ENCODE peak calls at places on chromosomes 4 and X, in five cellular contexts. One of them, this sample, is unnamed.

GRCh38 chr4:71456841-71457240 is 118.0 kb downstream of the SLC4A4 start:
- DNase-seq in epithelial cell of esophagus: peak
- DNase-seq in fibroblast of pulmonary artery: peak
- DNase-seq in BJ: peak
- DNase-seq in HepG2: peak
- DNase-seq in this sample: no peak

GRCh38 chrX:45232139-45232538 is 31.5 kb upstream of the DIPK2B start:
- DNase-seq in epithelial cell of esophagus: no peak
- DNase-seq in fibroblast of pulmonary artery: no peak
- DNase-seq in BJ: no peak
- DNase-seq in HepG2: no peak
- DNase-seq in this sample: no peak

GRCh38 chr4:175789632-175790031 is 22.4 kb downstream of the GPM6A start:
- DNase-seq in epithelial cell of esophagus: no peak
- DNase-seq in fibroblast of pulmonary artery: no peak
- DNase-seq in BJ: no peak
- DNase-seq in HepG2: no peak
- DNase-seq in this sample: no peak

GRCh38 chrX:110404376-110404775 is 45.7 kb downstream of the RTL9 start:
- DNase-seq in epithelial cell of esophagus: no peak
- DNase-seq in fibroblast of pulmonary artery: no peak
- DNase-seq in BJ: no peak
- DNase-seq in HepG2: no peak
- DNase-seq in this sample: no peak

GRCh38 chr4:24657768-24658617 is 73.6 kb upstream of the DHX15 start:
- DNase-seq in epithelial cell of esophagus: peak
- DNase-seq in fibroblast of pulmonary artery: peak
- DNase-seq in BJ: no peak
- DNase-seq in HepG2: peak
- DNase-seq in this sample: no peak

GRCh38 chr4:81040175-81040659 is 9.7 kb downstream of the BMP3 start:
- DNase-seq in epithelial cell of esophagus: peak
- DNase-seq in fibroblast of pulmonary artery: peak
- DNase-seq in BJ: no peak
- DNase-seq in HepG2: no peak
- DNase-seq in this sample: no peak

GRCh38 chr4:6695660-6696581 is 2.2 kb downstream of the S100P start:
- DNase-seq in epithelial cell of esophagus: peak
- DNase-seq in fibroblast of pulmonary artery: no peak
- DNase-seq in BJ: no peak
- DNase-seq in HepG2: peak
- DNase-seq in this sample: peak

GRCh38 chr4:135739354-135739753 is 1537.8 kb upstream of the PABPC4L start:
- DNase-seq in epithelial cell of esophagus: peak
- DNase-seq in fibroblast of pulmonary artery: no peak
- DNase-seq in BJ: no peak
- DNase-seq in HepG2: no peak
- DNase-seq in this sample: no peak

GRCh38 chrX:13506574-13506973 is 62.8 kb upstream of the EGFL6 start:
- DNase-seq in epithelial cell of esophagus: peak
- DNase-seq in fibroblast of pulmonary artery: peak
- DNase-seq in BJ: no peak
- DNase-seq in HepG2: peak
- DNase-seq in this sample: no peak

GRCh38 chrX:72498782-72499181 is 73.9 kb downstream of the HDAC8 start:
- DNase-seq in epithelial cell of esophagus: peak
- DNase-seq in fibroblast of pulmonary artery: no peak
- DNase-seq in BJ: no peak
- DNase-seq in HepG2: no peak
- DNase-seq in this sample: no peak

GRCh38 chr4:39046243-39046642 is 14.0 kb upstream of the TMEM156 start:
- DNase-seq in epithelial cell of esophagus: peak
- DNase-seq in fibroblast of pulmonary artery: peak
- DNase-seq in BJ: no peak
- DNase-seq in HepG2: peak
- DNase-seq in this sample: no peak

GRCh38 chrX:5388087-5388486 is 840.6 kb downstream of the NLGN4X start:
- DNase-seq in epithelial cell of esophagus: no peak
- DNase-seq in fibroblast of pulmonary artery: no peak
- DNase-seq in BJ: no peak
- DNase-seq in HepG2: no peak
- DNase-seq in this sample: no peak

GRCh38 chrX:106246511-106246910 is 78.4 kb downstream of the PWWP3B start:
- DNase-seq in epithelial cell of esophagus: peak
- DNase-seq in fibroblast of pulmonary artery: peak
- DNase-seq in BJ: no peak
- DNase-seq in HepG2: no peak
- DNase-seq in this sample: no peak

GRCh38 chrX:97751016-97751415 is 867.3 kb downstream of the RPA4 start:
- DNase-seq in epithelial cell of esophagus: no peak
- DNase-seq in fibroblast of pulmonary artery: no peak
- DNase-seq in BJ: no peak
- DNase-seq in HepG2: no peak
- DNase-seq in this sample: no peak

GRCh38 chr4:57190651-57191481 is 80.7 kb upstream of the IGFBP7 start:
- DNase-seq in epithelial cell of esophagus: peak
- DNase-seq in fibroblast of pulmonary artery: peak
- DNase-seq in BJ: no peak
- DNase-seq in HepG2: peak
- DNase-seq in this sample: no peak

GRCh38 chr4:12844111-12844510 is 640.0 kb downstream of the RAB28 start:
- DNase-seq in epithelial cell of esophagus: peak
- DNase-seq in fibroblast of pulmonary artery: no peak
- DNase-seq in BJ: no peak
- DNase-seq in HepG2: no peak
- DNase-seq in this sample: no peak

GRCh38 chr4:125519376-125520171 is 204.8 kb downstream of the FAT4 start:
- DNase-seq in epithelial cell of esophagus: no peak
- DNase-seq in fibroblast of pulmonary artery: no peak
- DNase-seq in BJ: no peak
- DNase-seq in HepG2: no peak
- DNase-seq in this sample: no peak

GRCh38 chr4:145933134-145933533 is 5.5 kb downstream of the ZNF827 start:
- DNase-seq in epithelial cell of esophagus: no peak
- DNase-seq in fibroblast of pulmonary artery: no peak
- DNase-seq in BJ: no peak
- DNase-seq in HepG2: no peak
- DNase-seq in this sample: no peak

GRCh38 chrX:21373637-21374162 is 518 bp upstream of the CNKSR2 start:
- DNase-seq in epithelial cell of esophagus: no peak
- DNase-seq in fibroblast of pulmonary artery: no peak
- DNase-seq in BJ: no peak
- DNase-seq in HepG2: no peak
- DNase-seq in this sample: no peak

GRCh38 chr4:66555301-66555700 is 885.0 kb upstream of the EPHA5 start:
- DNase-seq in epithelial cell of esophagus: peak
- DNase-seq in fibroblast of pulmonary artery: peak
- DNase-seq in BJ: peak
- DNase-seq in HepG2: no peak
- DNase-seq in this sample: no peak

GRCh38 chrX:1025413-1025812 is 187.0 kb downstream of the CRLF2 start:
- DNase-seq in epithelial cell of esophagus: no peak
- DNase-seq in fibroblast of pulmonary artery: no peak
- DNase-seq in BJ: no peak
- DNase-seq in HepG2: no peak
- DNase-seq in this sample: no peak

GRCh38 chr4:123398803-123399637 is 2.4 kb downstream of the SPRY1 start:
- DNase-seq in epithelial cell of esophagus: peak
- DNase-seq in fibroblast of pulmonary artery: peak
- DNase-seq in BJ: no peak
- DNase-seq in HepG2: peak
- DNase-seq in this sample: no peak

GRCh38 chr4:140469806-140470733 is 28.0 kb downstream of the MGAT4D start:
- DNase-seq in epithelial cell of esophagus: no peak
- DNase-seq in fibroblast of pulmonary artery: no peak
- DNase-seq in BJ: no peak
- DNase-seq in HepG2: no peak
- DNase-seq in this sample: no peak

GRCh38 chr4:101418055-101418454 is 70.7 kb upstream of the PPP3CA start:
- DNase-seq in epithelial cell of esophagus: no peak
- DNase-seq in fibroblast of pulmonary artery: no peak
- DNase-seq in BJ: no peak
- DNase-seq in HepG2: no peak
- DNase-seq in this sample: no peak

GRCh38 chrX:19673334-19674040 is 158.2 kb upstream of the MAP3K15 start:
- DNase-seq in epithelial cell of esophagus: peak
- DNase-seq in fibroblast of pulmonary artery: peak
- DNase-seq in BJ: peak
- DNase-seq in HepG2: peak
- DNase-seq in this sample: no peak

GRCh38 chrX:81336455-81337144 is 134.7 kb downstream of the SH3BGRL start:
- DNase-seq in epithelial cell of esophagus: no peak
- DNase-seq in fibroblast of pulmonary artery: no peak
- DNase-seq in BJ: no peak
- DNase-seq in HepG2: no peak
- DNase-seq in this sample: no peak

GRCh38 chr4:158013858-158014257 is 159.0 kb downstream of the GASK1B start:
- DNase-seq in epithelial cell of esophagus: no peak
- DNase-seq in fibroblast of pulmonary artery: peak
- DNase-seq in BJ: no peak
- DNase-seq in HepG2: no peak
- DNase-seq in this sample: no peak

GRCh38 chr4:165359501-165359900 is 19.3 kb upstream of the CPE start:
- DNase-seq in epithelial cell of esophagus: peak
- DNase-seq in fibroblast of pulmonary artery: peak
- DNase-seq in BJ: no peak
- DNase-seq in HepG2: no peak
- DNase-seq in this sample: no peak

GRCh38 chr4:165779950-165780670 is 92.9 kb upstream of the TLL1 start:
- DNase-seq in epithelial cell of esophagus: no peak
- DNase-seq in fibroblast of pulmonary artery: no peak
- DNase-seq in BJ: no peak
- DNase-seq in HepG2: no peak
- DNase-seq in this sample: no peak

GRCh38 chrX:107712231-107713204 is 63.1 kb downstream of the TSC22D3 start:
- DNase-seq in epithelial cell of esophagus: peak
- DNase-seq in fibroblast of pulmonary artery: peak
- DNase-seq in BJ: no peak
- DNase-seq in HepG2: no peak
- DNase-seq in this sample: no peak

GRCh38 chrX:72394518-72395163 is 88.9 kb upstream of the CITED1 start:
- DNase-seq in epithelial cell of esophagus: no peak
- DNase-seq in fibroblast of pulmonary artery: peak
- DNase-seq in BJ: no peak
- DNase-seq in HepG2: no peak
- DNase-seq in this sample: no peak

GRCh38 chr4:80069837-80070788 is 2.9 kb downstream of the ANTXR2 start:
- DNase-seq in epithelial cell of esophagus: peak
- DNase-seq in fibroblast of pulmonary artery: no peak
- DNase-seq in BJ: no peak
- DNase-seq in HepG2: no peak
- DNase-seq in this sample: no peak

DNA sequence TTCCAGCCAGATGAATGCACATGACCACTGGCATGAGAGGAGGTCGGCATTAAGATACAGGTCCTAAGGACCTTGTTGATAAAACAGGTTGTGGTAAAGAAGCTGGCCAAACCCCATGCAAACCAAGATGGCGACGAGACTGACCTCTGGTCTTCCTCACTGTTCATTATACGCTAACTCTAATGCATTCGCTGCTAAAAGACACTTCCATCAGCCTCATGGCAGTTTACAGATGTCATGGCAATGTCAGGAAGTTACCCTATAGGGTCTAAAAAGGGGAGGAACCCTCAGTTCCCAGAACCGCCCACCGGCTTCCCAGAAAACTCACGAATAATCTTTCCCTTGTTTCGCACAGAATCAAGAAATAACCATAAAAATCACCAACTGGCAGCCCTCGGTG is 182.4 kb downstream of the DHRSX start:
- DNase-seq in epithelial cell of esophagus: no peak
- DNase-seq in fibroblast of pulmonary artery: no peak
- DNase-seq in BJ: no peak
- DNase-seq in HepG2: no peak
- DNase-seq in this sample: no peak
- H3K4me3 ChIP-seq in epithelial cell of esophagus: no peak
- H3K4me3 ChIP-seq in fibroblast of pulmonary artery: no peak
- H3K4me3 ChIP-seq in BJ: no peak
- H3K4me3 ChIP-seq in HepG2: no peak
- H3K4me3 ChIP-seq in this sample: no peak

DNA sequence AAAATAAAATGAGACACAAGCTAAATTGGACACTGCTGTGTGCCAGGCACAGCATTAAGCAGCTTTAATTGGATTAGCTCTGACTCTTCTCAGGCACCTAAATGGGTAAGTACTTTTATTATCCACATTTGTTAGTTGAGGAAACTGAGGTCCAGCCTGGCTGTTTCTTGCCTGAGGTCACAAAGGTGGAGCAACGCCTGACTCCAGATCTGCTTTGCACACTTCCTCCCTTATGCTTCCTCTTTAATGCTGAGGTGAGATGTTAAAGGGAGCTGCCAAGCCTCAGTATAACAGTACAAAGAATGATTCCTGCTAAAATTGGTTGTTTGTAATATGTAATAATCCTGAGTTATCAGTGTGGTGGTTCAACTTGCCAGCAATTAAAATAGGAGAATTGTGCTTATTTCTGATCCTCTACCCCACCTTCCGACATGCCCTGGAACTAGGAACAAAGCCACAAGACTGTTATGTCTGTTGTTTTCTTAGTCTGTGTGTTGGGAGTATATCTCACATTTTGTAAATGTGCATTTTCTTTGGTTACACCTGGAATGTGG is 74.4 kb downstream of the AFF1 start:
- DNase-seq in epithelial cell of esophagus: no peak
- DNase-seq in fibroblast of pulmonary artery: no peak
- DNase-seq in BJ: no peak
- DNase-seq in HepG2: no peak
- DNase-seq in this sample: no peak
- TF ChIP-seq CTCF in epithelial cell of esophagus: no peak
- TF ChIP-seq CTCF in fibroblast of pulmonary artery: no peak
- TF ChIP-seq CTCF in BJ: no peak
- TF ChIP-seq CTCF in HepG2: no peak
- TF ChIP-seq CTCF in this sample: no peak

GRCh38 chrX:154135458-154136229 is 8.4 kb upstream of the OPN1LW start:
- DNase-seq in epithelial cell of esophagus: no peak
- DNase-seq in fibroblast of pulmonary artery: no peak
- DNase-seq in BJ: no peak
- DNase-seq in HepG2: no peak
- DNase-seq in this sample: no peak

GRCh38 chrX:154140742-154141141 is 3.3 kb upstream of the OPN1LW start:
- DNase-seq in epithelial cell of esophagus: no peak
- DNase-seq in fibroblast of pulmonary artery: no peak
- DNase-seq in BJ: no peak
- DNase-seq in HepG2: no peak
- DNase-seq in this sample: no peak

GRCh38 chrX:154140206-154140605 is 3.8 kb upstream of the OPN1LW start:
- DNase-seq in epithelial cell of esophagus: no peak
- DNase-seq in fibroblast of pulmonary artery: no peak
- DNase-seq in BJ: no peak
- DNase-seq in HepG2: no peak
- DNase-seq in this sample: no peak

GRCh38 chrX:154138857-154139256 is 5.2 kb upstream of the OPN1LW start:
- DNase-seq in epithelial cell of esophagus: no peak
- DNase-seq in fibroblast of pulmonary artery: no peak
- DNase-seq in BJ: no peak
- DNase-seq in HepG2: peak
- DNase-seq in this sample: no peak

GRCh38 chrX:154136627-154137161 is 7.3 kb upstream of the OPN1LW start:
- DNase-seq in epithelial cell of esophagus: peak
- DNase-seq in fibroblast of pulmonary artery: peak
- DNase-seq in BJ: peak
- DNase-seq in HepG2: peak
- DNase-seq in this sample: no peak
- H3K4me3 ChIP-seq in epithelial cell of esophagus: peak
- H3K4me3 ChIP-seq in fibroblast of pulmonary artery: peak
- H3K4me3 ChIP-seq in BJ: peak
- H3K4me3 ChIP-seq in HepG2: no peak
- H3K4me3 ChIP-seq in this sample: no peak

GRCh38 chr4:9927317-9928007 is 93.8 kb downstream of the SLC2A9 start:
- DNase-seq in epithelial cell of esophagus: no peak
- DNase-seq in fibroblast of pulmonary artery: no peak
- DNase-seq in BJ: no peak
- DNase-seq in HepG2: no peak
- DNase-seq in this sample: no peak
- TF ChIP-seq CTCF in epithelial cell of esophagus: no peak
- TF ChIP-seq CTCF in fibroblast of pulmonary artery: no peak
- TF ChIP-seq CTCF in BJ: no peak
- TF ChIP-seq CTCF in HepG2: no peak
- TF ChIP-seq CTCF in this sample: peak